ENCODE peak calls at places on chromosomes 12 and 14, in six cellular contexts. One of them, this sample, is unnamed.
A peak's percentile ranks its signal among the peaks of the same experiment; 100 is the strongest.

GRCh38 chr12:48973992-48974673 is 2.6 kb upstream of the WNT10B start:
- DNase-seq in AG04449: no peak
- DNase-seq in effector memory CD4-positive, alpha-beta T cell: no peak
- DNase-seq in iPS DF 6.9: no peak
- DNase-seq in mesenchymal stem cell: peak; percentile 47
- DNase-seq in AG04450: no peak
- DNase-seq in this sample: peak; percentile 66

GRCh38 chr14:92964124-92965109 is 41.5 kb downstream of the CHGA start:
- DNase-seq in AG04450: no peak
- DNase-seq in mesenchymal stem cell: no peak
- DNase-seq in AG04449: no peak
- DNase-seq in iPS DF 6.9: no peak
- DNase-seq in effector memory CD4-positive, alpha-beta T cell: no peak
- DNase-seq in this sample: no peak

GRCh38 chr14:35402323-35403084 is 2.0 kb downstream of the NFKBIA start:
- DNase-seq in AG04450: no peak
- DNase-seq in AG04449: no peak
- DNase-seq in effector memory CD4-positive, alpha-beta T cell: no peak
- DNase-seq in mesenchymal stem cell: peak; percentile 47
- DNase-seq in iPS DF 6.9: no peak
- DNase-seq in this sample: peak; percentile 29

GRCh38 chr12:106113446-106114083 is 25.2 kb downstream of the NUAK1 start:
- DNase-seq in effector memory CD4-positive, alpha-beta T cell: no peak
- DNase-seq in AG04450: no peak
- DNase-seq in iPS DF 6.9: no peak
- DNase-seq in AG04449: no peak
- DNase-seq in mesenchymal stem cell: no peak
- DNase-seq in this sample: no peak

GRCh38 chr12:48084066-48084465 is 21.8 kb downstream of the SENP1 start:
- DNase-seq in AG04449: no peak
- DNase-seq in AG04450: no peak
- DNase-seq in effector memory CD4-positive, alpha-beta T cell: no peak
- DNase-seq in mesenchymal stem cell: peak; percentile 25
- DNase-seq in iPS DF 6.9: no peak
- DNase-seq in this sample: peak; percentile 43

GRCh38 chr12:50981319-50982239 is 29.2 kb downstream of the HIGD1C start:
- DNase-seq in effector memory CD4-positive, alpha-beta T cell: no peak
- DNase-seq in mesenchymal stem cell: no peak
- DNase-seq in iPS DF 6.9: no peak
- DNase-seq in AG04450: no peak
- DNase-seq in AG04449: no peak
- DNase-seq in this sample: no peak

GRCh38 chr12:109553929-109554500 is 19.3 kb downstream of the MMAB start:
- DNase-seq in AG04449: no peak
- DNase-seq in mesenchymal stem cell: no peak
- DNase-seq in iPS DF 6.9: no peak
- DNase-seq in effector memory CD4-positive, alpha-beta T cell: no peak
- DNase-seq in AG04450: no peak
- DNase-seq in this sample: no peak

GRCh38 chr14:100662850-100663527 is 63.7 kb upstream of the DLK1 start:
- DNase-seq in mesenchymal stem cell: peak; percentile 70
- DNase-seq in AG04450: no peak
- DNase-seq in iPS DF 6.9: no peak
- DNase-seq in AG04449: no peak
- DNase-seq in effector memory CD4-positive, alpha-beta T cell: no peak
- DNase-seq in this sample: peak; percentile 75

GRCh38 chr12:76810690-76811434 is 46.9 kb downstream of the ZDHHC17 start:
- DNase-seq in AG04449: no peak
- DNase-seq in iPS DF 6.9: no peak
- DNase-seq in effector memory CD4-positive, alpha-beta T cell: no peak
- DNase-seq in mesenchymal stem cell: no peak
- DNase-seq in AG04450: no peak
- DNase-seq in this sample: no peak

GRCh38 chr12:132071837-132072384 is 72.2 kb downstream of the DDX51 start:
- DNase-seq in AG04449: no peak
- DNase-seq in iPS DF 6.9: no peak
- DNase-seq in mesenchymal stem cell: no peak
- DNase-seq in AG04450: no peak
- DNase-seq in effector memory CD4-positive, alpha-beta T cell: no peak
- DNase-seq in this sample: no peak

GRCh38 chr14:25237845-25238244 is 187.9 kb upstream of the STXBP6 start:
- DNase-seq in mesenchymal stem cell: no peak
- DNase-seq in AG04449: no peak
- DNase-seq in effector memory CD4-positive, alpha-beta T cell: no peak
- DNase-seq in AG04450: no peak
- DNase-seq in iPS DF 6.9: peak; percentile 33
- DNase-seq in this sample: peak; percentile 3

GRCh38 chr14:63367742-63368364 is 49.1 kb upstream of the GPHB5 start:
- DNase-seq in AG04450: no peak
- DNase-seq in AG04449: no peak
- DNase-seq in mesenchymal stem cell: no peak
- DNase-seq in iPS DF 6.9: no peak
- DNase-seq in effector memory CD4-positive, alpha-beta T cell: no peak
- DNase-seq in this sample: no peak

GRCh38 chr12:12733118-12733517 is 15.9 kb downstream of the CDKN1B start:
- DNase-seq in effector memory CD4-positive, alpha-beta T cell: no peak
- DNase-seq in iPS DF 6.9: no peak
- DNase-seq in AG04449: no peak
- DNase-seq in mesenchymal stem cell: no peak
- DNase-seq in AG04450: no peak
- DNase-seq in this sample: no peak

GRCh38 chr12:12734561-12735071 is 17.4 kb downstream of the CDKN1B start:
- DNase-seq in AG04449: no peak
- DNase-seq in iPS DF 6.9: no peak
- DNase-seq in AG04450: no peak
- DNase-seq in effector memory CD4-positive, alpha-beta T cell: no peak
- DNase-seq in mesenchymal stem cell: no peak
- DNase-seq in this sample: no peak

GRCh38 chr12:12735301-12735700 is 18.1 kb downstream of the CDKN1B start:
- DNase-seq in iPS DF 6.9: no peak
- DNase-seq in mesenchymal stem cell: peak; percentile 42
- DNase-seq in AG04449: no peak
- DNase-seq in AG04450: no peak
- DNase-seq in effector memory CD4-positive, alpha-beta T cell: no peak
- DNase-seq in this sample: no peak

GRCh38 chr12:12734054-12734453 is 16.9 kb downstream of the CDKN1B start:
- DNase-seq in iPS DF 6.9: no peak
- DNase-seq in mesenchymal stem cell: peak; percentile 26
- DNase-seq in AG04450: no peak
- DNase-seq in AG04449: no peak
- DNase-seq in effector memory CD4-positive, alpha-beta T cell: no peak
- DNase-seq in this sample: no peak

GRCh38 chr12:12736759-12737676 is 19.9 kb downstream of the CDKN1B start:
- DNase-seq in iPS DF 6.9: no peak
- DNase-seq in AG04449: no peak
- DNase-seq in AG04450: no peak
- DNase-seq in effector memory CD4-positive, alpha-beta T cell: peak; percentile 30
- DNase-seq in mesenchymal stem cell: peak; percentile 69
- DNase-seq in this sample: peak; percentile 67
- H3K4me3 ChIP-seq in iPS DF 6.9: no peak overlapping the region
- H3K4me3 ChIP-seq in AG04449: peak overlapping the region; percentile 16
- H3K4me3 ChIP-seq in AG04450: peak overlapping the region; percentile 43
- H3K4me3 ChIP-seq in effector memory CD4-positive, alpha-beta T cell: peak overlapping the region; percentile 31
- H3K4me3 ChIP-seq in mesenchymal stem cell: no peak overlapping the region
- H3K4me3 ChIP-seq in this sample: no peak overlapping the region

GRCh38 chr14:69485701-69486100 is 1.2 kb downstream of the PLEKHD1 start:
- DNase-seq in effector memory CD4-positive, alpha-beta T cell: no peak
- DNase-seq in AG04450: no peak
- DNase-seq in AG04449: no peak
- DNase-seq in mesenchymal stem cell: no peak
- DNase-seq in iPS DF 6.9: no peak
- DNase-seq in this sample: no peak

GRCh38 chr14:69485261-69485660 is 733 bp downstream of the PLEKHD1 start:
- DNase-seq in iPS DF 6.9: no peak
- DNase-seq in AG04450: no peak
- DNase-seq in AG04449: no peak
- DNase-seq in effector memory CD4-positive, alpha-beta T cell: no peak
- DNase-seq in mesenchymal stem cell: no peak
- DNase-seq in this sample: no peak

GRCh38 chr14:69481815-69482568 is 2.5 kb upstream of the PLEKHD1 start:
- DNase-seq in AG04450: no peak
- DNase-seq in mesenchymal stem cell: no peak
- DNase-seq in AG04449: no peak
- DNase-seq in iPS DF 6.9: no peak
- DNase-seq in effector memory CD4-positive, alpha-beta T cell: no peak
- DNase-seq in this sample: no peak

GRCh38 chr14:69484444-69485113 is at the start of gene PLEKHD1:
- DNase-seq in AG04450: no peak
- DNase-seq in iPS DF 6.9: no peak
- DNase-seq in effector memory CD4-positive, alpha-beta T cell: no peak
- DNase-seq in mesenchymal stem cell: no peak
- DNase-seq in AG04449: no peak
- DNase-seq in this sample: no peak

DNA sequence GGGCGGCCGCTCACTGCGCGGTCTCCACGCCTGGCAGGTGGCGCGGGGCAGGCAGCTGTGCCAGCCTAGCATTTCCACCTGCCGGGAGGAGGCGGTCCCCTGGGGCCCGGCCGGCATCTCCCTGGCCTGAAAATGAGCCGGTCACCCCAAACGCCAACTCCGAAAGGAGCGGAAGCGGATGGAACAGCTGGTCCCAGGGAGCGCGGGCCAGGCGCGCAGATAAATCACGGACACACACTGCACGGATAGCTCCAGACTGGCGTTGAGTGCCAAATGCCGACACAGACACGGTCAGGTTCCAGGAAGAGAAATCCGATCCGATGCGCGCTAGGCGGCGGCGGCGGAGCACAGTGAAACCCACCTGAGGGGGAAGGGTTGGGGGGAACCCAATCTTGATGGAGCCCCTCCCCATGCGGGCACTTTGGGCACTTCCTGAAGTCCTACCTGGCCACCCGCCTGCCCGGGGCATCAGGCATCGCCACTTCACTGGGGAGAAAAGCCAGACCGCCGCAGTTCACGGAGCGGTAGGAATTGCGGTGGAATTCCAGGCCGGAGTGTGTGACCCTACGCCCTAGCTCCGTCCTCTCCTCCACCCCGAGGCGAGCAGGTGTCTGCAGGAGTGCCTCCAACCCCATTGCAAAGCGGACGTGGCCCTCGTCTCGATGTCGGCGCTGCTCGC is 624 bp upstream of the PLEKHD1 start:
- DNase-seq in AG04449: no peak
- DNase-seq in effector memory CD4-positive, alpha-beta T cell: no peak
- DNase-seq in AG04450: no peak
- DNase-seq in iPS DF 6.9: no peak
- DNase-seq in mesenchymal stem cell: peak; percentile 27
- DNase-seq in this sample: no peak
- H3K4me3 ChIP-seq in AG04449: no peak overlapping the region
- H3K4me3 ChIP-seq in effector memory CD4-positive, alpha-beta T cell: no peak overlapping the region
- H3K4me3 ChIP-seq in AG04450: peak overlapping the region; percentile 10
- H3K4me3 ChIP-seq in iPS DF 6.9: peak overlapping the region; percentile 46
- H3K4me3 ChIP-seq in mesenchymal stem cell: peak overlapping the region; percentile 35
- H3K4me3 ChIP-seq in this sample: no peak overlapping the region

DNA sequence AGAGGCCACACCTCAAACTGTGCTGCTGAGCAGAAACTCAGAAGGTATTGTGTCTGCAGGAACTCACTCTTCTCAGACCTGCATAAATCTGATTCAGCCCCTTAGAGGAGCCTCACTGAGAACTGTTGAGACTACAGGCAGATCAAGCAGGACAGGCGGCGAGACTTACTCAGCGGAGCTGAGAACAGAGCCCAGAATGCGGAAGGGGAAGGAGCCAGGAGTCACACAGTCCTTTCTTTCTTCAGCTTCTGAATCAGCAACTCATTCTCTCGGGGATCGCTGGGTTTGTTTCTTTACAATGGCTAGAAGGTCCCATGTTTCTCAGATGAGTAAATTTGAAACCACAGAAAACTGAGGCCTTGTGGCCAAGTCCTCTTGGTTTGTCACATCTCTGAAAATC is 23.0 kb upstream of the EMP1 start:
- DNase-seq in effector memory CD4-positive, alpha-beta T cell: no peak
- DNase-seq in iPS DF 6.9: no peak
- DNase-seq in AG04450: peak; percentile 73
- DNase-seq in mesenchymal stem cell: peak; percentile 85
- DNase-seq in AG04449: peak; percentile 83
- DNase-seq in this sample: peak; percentile 87
- H3K4me3 ChIP-seq in effector memory CD4-positive, alpha-beta T cell: no peak overlapping the region
- H3K4me3 ChIP-seq in iPS DF 6.9: no peak overlapping the region
- H3K4me3 ChIP-seq in AG04450: peak overlapping the region; percentile 33
- H3K4me3 ChIP-seq in mesenchymal stem cell: no peak overlapping the region
- H3K4me3 ChIP-seq in AG04449: peak overlapping the region; percentile 29
- H3K4me3 ChIP-seq in this sample: no peak overlapping the region

GRCh38 chr12:78888583-78888982 is 24.0 kb downstream of the SYT1 start:
- DNase-seq in AG04449: no peak
- DNase-seq in AG04450: no peak
- DNase-seq in effector memory CD4-positive, alpha-beta T cell: no peak
- DNase-seq in iPS DF 6.9: no peak
- DNase-seq in mesenchymal stem cell: no peak
- DNase-seq in this sample: no peak
- H3K4me3 ChIP-seq in AG04449: no peak overlapping the region
- H3K4me3 ChIP-seq in AG04450: no peak overlapping the region
- H3K4me3 ChIP-seq in effector memory CD4-positive, alpha-beta T cell: no peak overlapping the region
- H3K4me3 ChIP-seq in iPS DF 6.9: no peak overlapping the region
- H3K4me3 ChIP-seq in mesenchymal stem cell: no peak overlapping the region
- H3K4me3 ChIP-seq in this sample: no peak overlapping the region

GRCh38 chr14:105568859-105569766 is 42.7 kb downstream of the TMEM121 start:
- DNase-seq in AG04449: no peak
- DNase-seq in iPS DF 6.9: no peak
- DNase-seq in effector memory CD4-positive, alpha-beta T cell: no peak
- DNase-seq in mesenchymal stem cell: no peak
- DNase-seq in AG04450: no peak
- DNase-seq in this sample: no peak

GRCh38 chr14:105570482-105570881 is 44.1 kb downstream of the TMEM121 start:
- DNase-seq in iPS DF 6.9: no peak
- DNase-seq in AG04449: no peak
- DNase-seq in AG04450: no peak
- DNase-seq in effector memory CD4-positive, alpha-beta T cell: no peak
- DNase-seq in mesenchymal stem cell: no peak
- DNase-seq in this sample: no peak
- H3K4me3 ChIP-seq in iPS DF 6.9: no peak overlapping the region
- H3K4me3 ChIP-seq in AG04449: no peak overlapping the region
- H3K4me3 ChIP-seq in AG04450: no peak overlapping the region
- H3K4me3 ChIP-seq in effector memory CD4-positive, alpha-beta T cell: no peak overlapping the region
- H3K4me3 ChIP-seq in mesenchymal stem cell: no peak overlapping the region
- H3K4me3 ChIP-seq in this sample: no peak overlapping the region

DNA sequence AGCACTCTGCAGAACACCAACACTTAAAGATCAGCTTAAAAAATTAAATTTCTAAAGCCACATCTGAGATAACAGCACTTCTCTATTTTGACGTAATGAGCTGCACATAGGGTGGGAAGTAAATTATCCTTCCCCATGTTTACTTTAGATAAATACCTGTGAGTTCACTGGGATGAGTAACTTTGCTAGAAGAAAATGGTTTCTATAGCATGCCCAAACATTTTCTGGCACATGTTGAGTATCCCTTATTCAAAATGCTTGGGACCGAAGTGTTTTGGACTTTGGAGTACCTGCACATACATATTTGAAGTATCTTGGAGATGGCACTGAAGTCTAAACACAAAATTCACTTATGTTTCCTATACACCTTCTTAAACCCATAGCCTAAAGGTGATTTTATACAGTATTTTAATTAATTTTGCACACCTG is 6.6 kb downstream of the SLC38A2 start:
- DNase-seq in AG04449: no peak
- DNase-seq in AG04450: no peak
- DNase-seq in mesenchymal stem cell: peak; percentile 40
- DNase-seq in effector memory CD4-positive, alpha-beta T cell: no peak
- DNase-seq in iPS DF 6.9: no peak
- DNase-seq in this sample: peak; percentile 39
- H3K4me3 ChIP-seq in AG04449: peak overlapping the region; percentile 35
- H3K4me3 ChIP-seq in AG04450: peak overlapping the region; percentile 95
- H3K4me3 ChIP-seq in mesenchymal stem cell: no peak overlapping the region
- H3K4me3 ChIP-seq in effector memory CD4-positive, alpha-beta T cell: no peak overlapping the region
- H3K4me3 ChIP-seq in iPS DF 6.9: no peak overlapping the region
- H3K4me3 ChIP-seq in this sample: peak overlapping the region; percentile 88